ENCODE peak calls at places on chromosomes 1 and 21, in four cellular contexts. One of them, this sample, is unnamed.

GRCh38 chr21:43659136-43660000 is at the start of the genes HSF2BP and RRP1B:
- DNase-seq in HCT116: peak
- DNase-seq in heart left ventricle: peak
- DNase-seq in GM10248: peak
- DNase-seq in this sample: peak

GRCh38 chr1:85344256-85344694 is 67.8 kb upstream of the BCL10 start:
- DNase-seq in GM10248: peak
- DNase-seq in heart left ventricle: peak
- DNase-seq in HCT116: no peak
- DNase-seq in this sample: peak

GRCh38 chr1:72635719-72636118 is 353.4 kb upstream of the NEGR1 start:
- DNase-seq in GM10248: no peak
- DNase-seq in heart left ventricle: no peak
- DNase-seq in HCT116: no peak
- DNase-seq in this sample: no peak

GRCh38 chr21:33229099-33229775 is 501 bp upstream of the IFNAR2 start:
- DNase-seq in GM10248: no peak
- DNase-seq in HCT116: no peak
- DNase-seq in heart left ventricle: no peak
- DNase-seq in this sample: no peak

GRCh38 chr1:84834419-84835064 is 58.5 kb downstream of the LPAR3 start:
- DNase-seq in heart left ventricle: no peak
- DNase-seq in GM10248: no peak
- DNase-seq in HCT116: no peak
- DNase-seq in this sample: peak

GRCh38 chr1:113835686-113836290 is 23.5 kb upstream of the RSBN1 start:
- DNase-seq in HCT116: peak
- DNase-seq in heart left ventricle: no peak
- DNase-seq in GM10248: peak
- DNase-seq in this sample: peak

GRCh38 chr1:176017722-176018121 is 189.4 kb downstream of the COP1 start:
- DNase-seq in GM10248: peak
- DNase-seq in HCT116: no peak
- DNase-seq in heart left ventricle: no peak
- DNase-seq in this sample: no peak

GRCh38 chr1:210250665-210250997 is 18.0 kb downstream of the SERTAD4 start:
- DNase-seq in HCT116: no peak
- DNase-seq in GM10248: no peak
- DNase-seq in heart left ventricle: peak
- DNase-seq in this sample: no peak

GRCh38 chr1:210239295-210240155 is 6.9 kb downstream of the SERTAD4 start:
- DNase-seq in GM10248: no peak
- DNase-seq in HCT116: peak
- DNase-seq in heart left ventricle: peak
- DNase-seq in this sample: peak

GRCh38 chr1:207884276-207885029 is 26.5 kb downstream of the CD34 start:
- DNase-seq in GM10248: no peak
- DNase-seq in HCT116: no peak
- DNase-seq in heart left ventricle: no peak
- DNase-seq in this sample: no peak

GRCh38 chr1:39694026-39694425 is 2.8 kb upstream of the HPCAL4 start:
- DNase-seq in HCT116: no peak
- DNase-seq in heart left ventricle: no peak
- DNase-seq in GM10248: no peak
- DNase-seq in this sample: peak

GRCh38 chr1:183093821-183094287 is 70.6 kb downstream of the LAMC1 start:
- DNase-seq in heart left ventricle: no peak
- DNase-seq in HCT116: peak
- DNase-seq in GM10248: no peak
- DNase-seq in this sample: peak

GRCh38 chr1:55050283-55050682 is 10.9 kb downstream of the PCSK9 start:
- DNase-seq in GM10248: no peak
- DNase-seq in heart left ventricle: no peak
- DNase-seq in HCT116: no peak
- DNase-seq in this sample: no peak

GRCh38 chr1:19081218-19081893 is 124.9 kb upstream of the IFFO2 start:
- DNase-seq in HCT116: no peak
- DNase-seq in GM10248: no peak
- DNase-seq in heart left ventricle: no peak
- DNase-seq in this sample: peak

GRCh38 chr1:180842052-180842451 is 70.6 kb upstream of the KIAA1614 start:
- DNase-seq in GM10248: no peak
- DNase-seq in HCT116: no peak
- DNase-seq in heart left ventricle: no peak
- DNase-seq in this sample: no peak

GRCh38 chr1:157352216-157352615 is 200.1 kb downstream of the FCRL5 start:
- DNase-seq in heart left ventricle: no peak
- DNase-seq in HCT116: no peak
- DNase-seq in GM10248: no peak
- DNase-seq in this sample: no peak

GRCh38 chr1:232560940-232561339 is 69.0 kb downstream of the SIPA1L2 start:
- DNase-seq in HCT116: no peak
- DNase-seq in GM10248: no peak
- DNase-seq in heart left ventricle: no peak
- DNase-seq in this sample: no peak

GRCh38 chr1:210364479-210364878 is 35.8 kb downstream of the HHAT start:
- DNase-seq in HCT116: no peak
- DNase-seq in heart left ventricle: peak
- DNase-seq in GM10248: no peak
- DNase-seq in this sample: peak

GRCh38 chr1:165075725-165076370 is 280.7 kb downstream of the LMX1A start:
- DNase-seq in HCT116: no peak
- DNase-seq in GM10248: no peak
- DNase-seq in heart left ventricle: no peak
- DNase-seq in this sample: peak

GRCh38 chr1:218482683-218483082 is 137.5 kb downstream of the TGFB2 start:
- DNase-seq in heart left ventricle: no peak
- DNase-seq in HCT116: no peak
- DNase-seq in GM10248: no peak
- DNase-seq in this sample: no peak

GRCh38 chr1:151639466-151639865 is 27.6 kb downstream of the SNX27 start:
- DNase-seq in GM10248: no peak
- DNase-seq in heart left ventricle: no peak
- DNase-seq in HCT116: no peak
- DNase-seq in this sample: peak

GRCh38 chr1:241749924-241750695 is 97.9 kb upstream of the EXO1 start:
- DNase-seq in GM10248: no peak
- DNase-seq in HCT116: no peak
- DNase-seq in heart left ventricle: no peak
- DNase-seq in this sample: peak

GRCh38 chr1:60898987-60899386 is 183.4 kb upstream of the NFIA start:
- DNase-seq in HCT116: no peak
- DNase-seq in heart left ventricle: no peak
- DNase-seq in GM10248: no peak
- DNase-seq in this sample: no peak

GRCh38 chr1:39051956-39052355 is 25.8 kb downstream of the NDUFS5 start:
- DNase-seq in heart left ventricle: no peak
- DNase-seq in GM10248: no peak
- DNase-seq in HCT116: no peak
- DNase-seq in this sample: no peak

GRCh38 chr1:40625476-40626382 is 39.8 kb downstream of the RIMS3 start:
- DNase-seq in HCT116: no peak
- DNase-seq in heart left ventricle: no peak
- DNase-seq in GM10248: no peak
- DNase-seq in this sample: peak

GRCh38 chr21:18522181-18522771 is 118.7 kb upstream of the TMPRSS15 start:
- DNase-seq in HCT116: no peak
- DNase-seq in GM10248: no peak
- DNase-seq in heart left ventricle: no peak
- DNase-seq in this sample: no peak

GRCh38 chr1:162822391-162823200 is 32.1 kb downstream of the HSD17B7 start:
- DNase-seq in GM10248: peak
- DNase-seq in HCT116: peak
- DNase-seq in heart left ventricle: peak
- DNase-seq in this sample: no peak

GRCh38 chr1:155093938-155094621 is 15.4 kb downstream of the EFNA3 start:
- DNase-seq in GM10248: no peak
- DNase-seq in heart left ventricle: peak
- DNase-seq in HCT116: peak
- DNase-seq in this sample: peak

GRCh38 chr1:154155282-154155681 is 409 bp upstream of the NUP210L start:
- DNase-seq in heart left ventricle: peak
- DNase-seq in HCT116: no peak
- DNase-seq in GM10248: no peak
- DNase-seq in this sample: peak

GRCh38 chr1:31798433-31799195 is 17.2 kb downstream of the SPOCD1 start:
- DNase-seq in HCT116: no peak
- DNase-seq in GM10248: no peak
- DNase-seq in heart left ventricle: no peak
- DNase-seq in this sample: peak

GRCh38 chr1:219415915-219416314 is 197.0 kb downstream of the ZC3H11B start:
- DNase-seq in HCT116: no peak
- DNase-seq in heart left ventricle: no peak
- DNase-seq in GM10248: no peak
- DNase-seq in this sample: no peak

GRCh38 chr1:26175346-26175745 is 1.9 kb upstream of the CNKSR1 start:
- DNase-seq in HCT116: no peak
- DNase-seq in GM10248: no peak
- DNase-seq in heart left ventricle: no peak
- DNase-seq in this sample: no peak

GRCh38 chr1:26180010-26180506 is 2.8 kb downstream of the CNKSR1 start:
- DNase-seq in HCT116: no peak
- DNase-seq in heart left ventricle: no peak
- DNase-seq in GM10248: no peak
- DNase-seq in this sample: no peak

GRCh38 chr1:26182372-26182675 is 5.0 kb downstream of the CNKSR1 start:
- DNase-seq in HCT116: no peak
- DNase-seq in heart left ventricle: no peak
- DNase-seq in GM10248: no peak
- DNase-seq in this sample: no peak

GRCh38 chr1:26181586-26182371 is 4.5 kb downstream of the CNKSR1 start:
- DNase-seq in GM10248: no peak
- DNase-seq in heart left ventricle: no peak
- DNase-seq in HCT116: no peak
- DNase-seq in this sample: peak

DNA sequence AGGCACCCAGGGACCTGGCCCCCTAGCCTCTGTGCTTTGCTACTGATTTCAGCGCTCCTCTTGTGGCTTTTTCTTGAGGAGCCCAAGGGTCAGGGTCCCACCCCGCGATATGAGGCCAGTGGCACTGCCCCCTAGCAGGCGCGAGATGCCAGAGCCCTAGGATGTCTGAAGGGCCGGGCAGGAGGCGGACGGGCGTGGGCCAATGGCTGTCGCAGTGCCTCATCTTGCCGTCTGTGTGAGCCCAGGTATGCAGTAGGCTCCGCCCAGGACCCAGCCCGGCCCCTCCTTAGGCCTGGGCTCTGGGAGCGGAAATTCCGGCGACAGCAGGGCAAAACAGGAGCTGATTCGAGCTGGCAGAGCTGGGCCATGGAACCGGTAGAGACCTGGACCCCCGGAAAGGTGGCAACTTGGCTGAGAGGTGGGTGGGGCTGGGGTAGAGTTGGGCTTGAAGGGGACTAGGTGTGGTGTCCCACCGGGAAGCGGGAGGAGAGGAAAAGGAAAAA is at the start of gene CNKSR1:
- DNase-seq in GM10248: no peak
- DNase-seq in HCT116: peak
- DNase-seq in heart left ventricle: no peak
- DNase-seq in this sample: peak
- TF ChIP-seq CTCF in GM10248: no peak
- TF ChIP-seq CTCF in HCT116: peak
- TF ChIP-seq CTCF in heart left ventricle: no peak
- TF ChIP-seq CTCF in this sample: peak

GRCh38 chr1:160031368-160032164 is at the start of gene PIGM:
- DNase-seq in heart left ventricle: peak
- DNase-seq in GM10248: peak
- DNase-seq in HCT116: peak
- DNase-seq in this sample: peak
- TF ChIP-seq CTCF in heart left ventricle: no peak
- TF ChIP-seq CTCF in GM10248: no peak
- TF ChIP-seq CTCF in HCT116: no peak
- TF ChIP-seq CTCF in this sample: no peak

DNA sequence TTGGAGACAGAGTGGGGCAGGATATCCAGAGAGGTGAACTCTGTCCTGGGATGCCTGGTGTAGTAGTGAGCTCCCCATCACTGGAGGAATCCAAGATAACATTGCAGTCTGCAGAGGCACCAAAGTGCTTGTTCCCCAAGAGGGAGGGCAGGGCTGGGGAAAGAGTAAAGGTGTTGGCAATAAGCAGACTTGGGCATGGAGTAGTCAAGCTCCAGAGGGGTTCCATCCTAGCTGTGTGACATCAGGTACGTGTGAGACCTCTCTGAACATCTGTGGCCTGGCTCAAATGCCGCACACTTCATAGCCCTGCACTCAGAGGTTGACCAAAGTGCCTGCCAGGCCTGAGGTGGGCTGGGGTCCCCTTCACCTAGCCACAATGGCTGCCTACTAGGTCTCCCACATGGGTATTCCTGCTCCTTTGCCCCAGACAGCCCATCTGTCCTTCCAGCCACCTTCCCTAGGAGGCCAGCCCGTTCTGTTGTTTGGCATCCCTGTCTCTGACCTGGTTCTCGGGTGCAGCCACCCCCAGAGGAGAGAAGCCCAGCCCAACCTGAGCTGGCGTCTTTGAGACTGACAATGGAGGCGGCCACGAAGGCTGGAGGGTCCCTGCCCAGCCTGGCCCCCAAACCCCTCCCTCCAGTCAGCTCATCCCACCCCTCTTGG is 2.8 kb upstream of the ARF1 start:
- DNase-seq in HCT116: no peak
- DNase-seq in heart left ventricle: no peak
- DNase-seq in GM10248: no peak
- DNase-seq in this sample: no peak
- TF ChIP-seq CTCF in HCT116: no peak
- TF ChIP-seq CTCF in heart left ventricle: no peak
- TF ChIP-seq CTCF in GM10248: no peak
- TF ChIP-seq CTCF in this sample: no peak

GRCh38 chr1:224631471-224632105 is 15.5 kb downstream of the CNIH3 start:
- DNase-seq in heart left ventricle: no peak
- DNase-seq in GM10248: no peak
- DNase-seq in HCT116: no peak
- DNase-seq in this sample: no peak
- TF ChIP-seq CTCF in heart left ventricle: no peak
- TF ChIP-seq CTCF in GM10248: no peak
- TF ChIP-seq CTCF in HCT116: no peak
- TF ChIP-seq CTCF in this sample: no peak

GRCh38 chr1:10755977-10756521 is 40.4 kb downstream of the CASZ1 start:
- DNase-seq in HCT116: no peak
- DNase-seq in heart left ventricle: peak
- DNase-seq in GM10248: peak
- DNase-seq in this sample: peak
- TF ChIP-seq CTCF in HCT116: no peak
- TF ChIP-seq CTCF in heart left ventricle: no peak
- TF ChIP-seq CTCF in GM10248: no peak
- TF ChIP-seq CTCF in this sample: peak

This sample was measured in bronchial epithelial cell.